ENCODE peak calls at places on chromosomes 16 and 17, in nine cellular contexts. Z, S, N, M, P, U, E, O and D are unnamed samples.

GRCh38 chr16:74480150-74481029 is 59.1 kb upstream of the CLEC18B start:
- DNase-seq in O (no peak), U (no peak), Z (peak; percentile 63), E (peak; percentile 71), M (no peak), S (peak; percentile 85), N (peak; percentile 86), P (no peak), D (no peak)

GRCh38 chr16:7363397-7364053 is 30.9 kb downstream of the RBFOX1 start:
- DNase-seq in S (no peak), O (no peak), N (no peak), E (no peak), Z (no peak), U (no peak), P (no peak), M (no peak), D (no peak)

GRCh38 chr17:2207815-2208515 is 95.6 kb downstream of the SMG6 start:
- DNase-seq in P (no peak), E (no peak), U (no peak), M (no peak), N (no peak), O (no peak), S (no peak), Z (no peak), D (no peak)

GRCh38 chr17:56897646-56898424 is 16.0 kb downstream of the TRIM25 start:
- DNase-seq in N (peak; percentile 43), M (no peak), Z (no peak), O (no peak), S (no peak), P (no peak), U (no peak), E (no peak), D (no peak)

GRCh38 chr17:3529817-3530741 is 27.5 kb downstream of the TRPV3 start:
- DNase-seq in O (no peak), N (no peak), Z (peak; percentile 45), E (no peak), U (peak; percentile 64), P (peak; percentile 66), M (no peak), S (no peak), D (no peak)

GRCh38 chr17:58303981-58304734 is 23.4 kb upstream of the MPO start:
- DNase-seq in N (peak; percentile 51), Z (no peak), E (peak; percentile 62), U (peak; percentile 70), S (peak; percentile 93), P (peak; percentile 90), M (peak; percentile 23), O (peak; percentile 26), D (no peak)

GRCh38 chr16:31182391-31182790 is 2.5 kb downstream of the FUS start:
- DNase-seq in P (no peak), O (no peak), M (no peak), S (no peak), Z (no peak), N (no peak), E (no peak), U (no peak), D (no peak)

GRCh38 chr17:35898283-35899070 is 18.3 kb upstream of the CCL5 start:
- DNase-seq in O (peak; percentile 15), E (no peak), P (no peak), M (no peak), Z (no peak), N (peak; percentile 40), U (no peak), S (no peak), D (no peak)

GRCh38 chr16:75742424-75743047 is 16.2 kb upstream of the CPHXL start:
- DNase-seq in P (no peak), S (no peak), Z (no peak), U (no peak), N (no peak), M (no peak), O (no peak), E (peak; percentile 12), D (no peak)

GRCh38 chr17:2814499-2815341 is 18.5 kb downstream of the RAP1GAP2 start:
- DNase-seq in N (peak; percentile 70), Z (no peak), M (no peak), E (no peak), S (no peak), P (peak; percentile 94), U (no peak), O (no peak), D (no peak)

GRCh38 chr17:83056583-83057396 is 22.6 kb upstream of the METRNL start:
- DNase-seq in U (peak; percentile 64), S (no peak), E (no peak), O (no peak), N (no peak), P (peak; percentile 74), M (no peak), Z (peak; percentile 11), D (no peak)

DNA sequence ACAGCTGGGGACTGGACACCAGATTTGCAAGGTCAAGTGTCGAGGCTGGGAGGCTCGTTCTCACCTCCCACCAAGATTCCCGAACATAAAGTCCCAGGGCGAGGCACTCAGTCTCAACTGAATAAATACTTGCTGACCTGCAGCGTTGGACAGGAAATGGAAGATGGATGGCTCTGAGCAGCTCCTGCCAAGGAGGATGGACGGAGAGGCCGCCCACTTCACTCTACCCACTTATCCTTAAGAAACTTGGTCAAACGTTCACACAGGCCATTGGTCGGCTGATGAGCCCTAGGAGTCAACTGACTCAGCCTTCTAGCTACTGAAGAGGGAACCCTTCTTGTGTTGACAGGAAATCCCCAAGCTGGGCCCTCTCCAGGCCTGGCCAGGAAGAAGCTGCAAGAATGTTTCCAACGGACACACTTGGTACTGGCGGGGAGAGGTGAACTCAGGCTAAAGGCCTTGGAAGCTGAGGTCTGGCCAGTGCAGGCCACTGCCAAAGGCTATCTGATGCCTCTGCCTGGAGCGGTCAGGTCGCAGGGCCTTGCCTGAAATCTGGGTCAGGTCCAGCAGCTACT is 50.0 kb downstream of the VAC14 start:
- DNase-seq in E (no peak), M (peak; percentile 99), O (peak; percentile 90), S (no peak), U (peak; percentile 95), Z (peak; percentile 73), P (no peak), N (peak; percentile 63), D (no peak)
- TF ChIP-seq POLR2A in E (no peak), M (no peak), O (peak; percentile 36), S (no peak), U (no peak), Z (no peak), P (no peak), N (no peak), D (no peak)

GRCh38 chr17:64017381-64017980 is 3.0 kb downstream of the ICAM2 start:
- DNase-seq in S (no peak), U (no peak), O (peak; percentile 43), E (no peak), M (no peak), P (no peak), Z (no peak), N (no peak), D (no peak)

GRCh38 chr17:64015447-64015846 is 5.0 kb downstream of the ICAM2 start:
- DNase-seq in N (no peak), E (no peak), U (no peak), P (no peak), S (no peak), M (no peak), O (no peak), Z (no peak), D (no peak)

GRCh38 chr17:64019486-64020067 is 856 bp downstream of the ICAM2 start:
- DNase-seq in E (no peak), P (no peak), O (no peak), N (no peak), M (no peak), U (peak; percentile 12), Z (no peak), S (no peak), D (no peak)

GRCh38 chr17:64016974-64017373 is 3.5 kb downstream of the ICAM2 start:
- DNase-seq in O (peak; percentile 74), N (no peak), P (no peak), E (no peak), S (no peak), Z (no peak), U (no peak), M (no peak), D (no peak)

GRCh38 chr17:64016248-64016784 is 4.1 kb downstream of the ICAM2 start:
- DNase-seq in P (no peak), Z (no peak), U (no peak), N (no peak), M (no peak), S (no peak), O (peak; percentile 80), E (no peak), D (no peak)
- TF ChIP-seq CTCF in P (no peak), Z (no peak), U (no peak), N (no peak), M (no peak), S (peak; percentile 31), O (peak; percentile 9), E (peak; percentile 39), D (no peak)

DNA sequence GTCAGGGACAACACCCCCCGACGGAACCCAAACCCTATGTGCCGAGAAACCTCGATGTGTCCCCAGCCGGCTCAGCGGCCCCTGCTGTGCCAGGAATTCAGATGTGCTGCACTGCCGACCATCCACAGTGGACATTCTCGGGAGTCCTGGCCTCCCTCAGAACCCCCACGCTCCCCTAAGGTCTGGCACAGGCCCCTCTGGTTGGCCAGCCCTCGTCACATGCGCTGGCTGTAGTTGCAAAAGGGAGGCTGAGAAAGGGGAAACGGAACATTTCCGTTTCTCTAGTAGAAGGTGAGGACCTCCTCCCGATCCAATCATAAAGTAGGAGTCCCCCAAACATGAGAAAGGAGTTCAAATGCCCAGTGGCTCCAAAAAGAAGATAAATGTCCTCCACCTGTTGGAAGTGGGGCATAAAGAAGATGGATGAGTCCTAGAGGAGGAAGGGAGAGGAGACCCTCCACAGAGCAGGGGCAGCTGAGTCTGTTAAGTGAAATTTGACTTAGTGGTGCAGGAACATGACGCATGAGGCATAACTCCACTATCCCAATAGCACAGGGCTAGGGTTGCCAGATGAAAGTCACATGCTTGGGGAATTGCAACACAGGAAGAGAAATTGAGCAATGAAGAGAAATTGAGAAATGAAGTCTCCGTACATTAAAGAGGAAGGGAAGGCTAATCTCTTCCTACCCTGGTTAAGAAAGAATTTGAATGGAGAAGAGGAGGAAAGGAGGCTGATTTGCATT is 49.3 kb upstream of the WSB1 start:
- DNase-seq in E (no peak), S (no peak), N (peak; percentile 41), O (peak; percentile 66), M (peak; percentile 96), P (peak; percentile 90), U (peak; percentile 91), Z (peak; percentile 96), D (no peak)
- TF ChIP-seq POLR2A in E (no peak), S (no peak), N (no peak), O (no peak), M (no peak), P (no peak), U (no peak), Z (no peak), D (no peak)

DNA sequence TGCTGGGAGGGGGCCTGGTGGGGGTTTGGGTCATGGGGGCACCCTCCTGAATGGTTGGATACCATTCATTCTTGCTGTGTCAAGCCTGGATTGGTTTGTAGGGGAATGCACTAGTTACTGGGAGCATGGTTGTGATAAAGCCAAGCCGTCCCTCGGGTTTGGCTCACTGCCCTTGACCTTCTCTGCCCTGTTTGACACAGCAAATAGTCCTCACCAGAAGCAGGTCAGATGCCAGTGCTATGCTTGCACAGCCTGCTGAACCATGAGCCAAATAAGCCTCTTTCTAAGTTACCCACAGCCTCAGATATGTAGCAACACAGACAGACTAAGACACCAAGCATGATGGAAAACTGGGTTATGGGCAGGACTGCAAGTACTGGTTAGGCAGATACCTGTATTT is 14.6 kb downstream of the ZNF778 start:
- DNase-seq in E (no peak), Z (no peak), O (no peak), P (no peak), N (no peak), M (no peak), S (no peak), U (no peak), D (no peak)
- TF ChIP-seq CTCF in E (no peak), Z (no peak), O (no peak), P (no peak), N (no peak), M (no peak), S (no peak), U (no peak), D (no peak)